ENCODE peak calls at places on chromosome 21, in five cellular contexts. Y, W, I, L and D are unnamed samples.

GRCh38 chr21:27759091-27759659 is 792.3 kb upstream of the ADAMTS5 start:
- DNase-seq in L (peak; percentile 72), Y (peak; percentile 38), I (no peak), W (peak; percentile 17), D (no peak)

GRCh38 chr21:17613242-17613676 is 558 bp upstream of the BTG3 start:
- DNase-seq in Y (peak; percentile 63), I (peak; percentile 37), W (no peak), L (no peak), D (peak; percentile 88)

GRCh38 chr21:16532841-16533240 is 803.1 kb downstream of the USP25 start:
- DNase-seq in W (no peak), L (no peak), Y (no peak), I (no peak), D (no peak)

GRCh38 chr21:27787046-27787445 is 820.2 kb upstream of the ADAMTS5 start:
- DNase-seq in Y (no peak), I (no peak), L (no peak), W (no peak), D (no peak)

GRCh38 chr21:28159396-28159795 is 833.3 kb downstream of the LTN1 start:
- DNase-seq in I (no peak), W (no peak), L (no peak), Y (no peak), D (no peak)

GRCh38 chr21:27246741-27247140 is 279.9 kb upstream of the ADAMTS5 start:
- DNase-seq in Y (no peak), W (no peak), L (no peak), I (no peak), D (no peak)

GRCh38 chr21:17848228-17848627 is 29.1 kb upstream of the C21orf91 start:
- DNase-seq in L (no peak), W (peak; percentile 15), Y (peak; percentile 15), I (peak; percentile 30), D (peak; percentile 64)

GRCh38 chr21:15604424-15604823 is 125.4 kb upstream of the USP25 start:
- DNase-seq in I (no peak), Y (no peak), L (no peak), W (no peak), D (no peak)

GRCh38 chr21:27371688-27372331 is 404.9 kb upstream of the ADAMTS5 start:
- DNase-seq in L (no peak), W (no peak), Y (no peak), I (no peak), D (no peak)

GRCh38 chr21:39660191-39660590 is 47.5 kb downstream of the B3GALT5 start:
- DNase-seq in W (peak; percentile 35), Y (no peak), L (peak; percentile 17), I (no peak), D (no peak)

GRCh38 chr21:46110499-46111192 is 12.7 kb downstream of the COL6A2 start:
- DNase-seq in W (peak; percentile 79), Y (peak; percentile 57), I (peak; percentile 25), L (peak; percentile 46), D (peak; percentile 95)

GRCh38 chr21:14243877-14244276 is 27.9 kb downstream of the RBM11 start:
- DNase-seq in W (no peak), I (no peak), Y (no peak), L (no peak), D (no peak)

GRCh38 chr21:38228115-38228514 is 28.7 kb upstream of the KCNJ15 start:
- DNase-seq in W (no peak), Y (no peak), I (no peak), L (peak; percentile 58), D (no peak)

GRCh38 chr21:28069446-28069845 is 923.2 kb downstream of the LTN1 start:
- DNase-seq in I (no peak), L (no peak), W (no peak), Y (no peak), D (no peak)

GRCh38 chr21:29193907-29194306 is 63.5 kb downstream of the MAP3K7CL start:
- DNase-seq in L (no peak), W (no peak), Y (no peak), I (no peak), D (no peak)

GRCh38 chr21:29697555-29698193 is 242.1 kb downstream of the GRIK1 start:
- DNase-seq in Y (no peak), W (no peak), L (no peak), I (no peak), D (no peak)

GRCh38 chr21:37873655-37874054 is 42.6 kb downstream of the KCNJ6 start:
- DNase-seq in W (no peak), I (no peak), L (peak; percentile 39), Y (no peak), D (no peak)

GRCh38 chr21:15631342-15631741 is 98.4 kb upstream of the USP25 start:
- DNase-seq in I (no peak), Y (no peak), L (no peak), W (no peak), D (no peak)

GRCh38 chr21:14981246-14981645 is 83.6 kb downstream of the NRIP1 start:
- DNase-seq in I (no peak), Y (no peak), W (no peak), L (no peak), D (no peak)

GRCh38 chr21:35257413-35257812 is 208.3 kb upstream of the RUNX1 start:
- DNase-seq in L (no peak), I (peak; percentile 68), Y (peak; percentile 26), W (peak; percentile 42), D (peak; percentile 68)

GRCh38 chr21:38985423-38986378 is 180.0 kb downstream of the ETS2 start:
- DNase-seq in W (peak; percentile 72), I (peak; percentile 67), Y (peak; percentile 81), L (no peak), D (peak; percentile 91)

GRCh38 chr21:33067457-33067856 is 2.5 kb upstream of the OLIG1 start:
- DNase-seq in Y (no peak), I (no peak), W (no peak), L (no peak), D (no peak)

GRCh38 chr21:15592271-15592860 is 137.4 kb upstream of the USP25 start:
- DNase-seq in I (no peak), L (no peak), W (no peak), Y (no peak), D (no peak)

GRCh38 chr21:42653492-42654061 is at the start of gene PDE9A:
- DNase-seq in Y (no peak), I (peak; percentile 31), L (peak; percentile 88), W (no peak), D (no peak)

GRCh38 chr21:37874904-37875780 is 41.1 kb downstream of the KCNJ6 start:
- DNase-seq in Y (no peak), I (no peak), W (no peak), L (no peak), D (no peak)

GRCh38 chr21:14740692-14741091 is 194.6 kb upstream of the SAMSN1 start:
- DNase-seq in L (no peak), Y (no peak), W (no peak), I (no peak), D (no peak)

DNA sequence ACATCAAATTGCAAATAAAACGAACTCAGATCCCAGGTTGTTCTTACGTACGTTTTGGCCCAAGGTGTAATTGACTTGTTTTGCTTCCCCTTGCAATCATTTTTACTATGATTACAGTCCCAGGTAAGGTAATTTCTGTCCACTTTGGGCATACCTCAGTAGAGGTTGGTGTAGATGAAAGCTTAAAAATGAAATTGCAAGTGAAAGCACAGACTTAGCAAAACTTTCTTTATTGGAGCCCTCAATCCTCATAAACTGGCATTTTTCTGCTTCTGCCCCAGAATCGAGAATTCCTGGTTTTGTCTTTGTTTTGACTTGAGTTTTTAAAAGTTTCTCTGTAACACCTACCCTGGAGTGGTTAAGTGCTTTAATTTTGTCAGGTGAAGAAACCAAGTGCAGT is 9.4 kb downstream of the MRPS6 start:
- DNase-seq in I (no peak), Y (no peak), W (no peak), L (no peak), D (no peak)
- H3K4me1 ChIP-seq in I (peaks cover 36% of the 10 kb centered on the region), Y (peaks cover 2% of the 10 kb centered on the region), W (peaks cover 53% of the 10 kb centered on the region), L (peaks cover 22% of the 10 kb centered on the region), D (peaks cover 59% of the 10 kb centered on the region)

GRCh38 chr21:36704958-36705678 is 6.2 kb downstream of the SIM2 start:
- DNase-seq in W (no peak), I (no peak), Y (no peak), L (peak; percentile 67), D (peak; percentile 41)

GRCh38 chr21:36706482-36706852 is 7.6 kb downstream of the SIM2 start:
- DNase-seq in I (no peak), Y (no peak), W (no peak), L (peak; percentile 41), D (no peak)

GRCh38 chr21:36706951-36707762 is 8.2 kb downstream of the SIM2 start:
- DNase-seq in L (peak; percentile 81), W (no peak), Y (no peak), I (no peak), D (no peak)

GRCh38 chr21:36704281-36704957 is 5.5 kb downstream of the SIM2 start:
- DNase-seq in Y (no peak), L (no peak), W (no peak), I (no peak), D (peak; percentile 56)

GRCh38 chr21:36705679-36706481 is 7.0 kb downstream of the SIM2 start:
- DNase-seq in Y (no peak), I (no peak), L (peak; percentile 84), W (no peak), D (no peak)
- TF ChIP-seq CTCF in Y (no peak), I (no peak), L (peak; percentile 75), W (no peak), D (no peak)

GRCh38 chr21:44999972-45000636 is 60.3 kb downstream of the SLX9 start:
- DNase-seq in I (peak; percentile 15), W (peak; percentile 9), L (no peak), Y (no peak), D (peak; percentile 59)
- H3K4me1 ChIP-seq in I (peaks cover 14% of the 10 kb centered on the region), W (peaks cover 29% of the 10 kb centered on the region), L (peaks cover 13% of the 10 kb centered on the region), Y (no peaks in the 10 kb centered on the region), D (peaks cover 50% of the 10 kb centered on the region)

GRCh38 chr21:41581592-41582228 is 73.8 kb upstream of the TMPRSS2 start:
- DNase-seq in L (no peak), W (no peak), Y (no peak), I (no peak), D (no peak)
- TF ChIP-seq CTCF in L (peak; percentile 38), W (no peak), Y (no peak), I (no peak), D (no peak)

DNA sequence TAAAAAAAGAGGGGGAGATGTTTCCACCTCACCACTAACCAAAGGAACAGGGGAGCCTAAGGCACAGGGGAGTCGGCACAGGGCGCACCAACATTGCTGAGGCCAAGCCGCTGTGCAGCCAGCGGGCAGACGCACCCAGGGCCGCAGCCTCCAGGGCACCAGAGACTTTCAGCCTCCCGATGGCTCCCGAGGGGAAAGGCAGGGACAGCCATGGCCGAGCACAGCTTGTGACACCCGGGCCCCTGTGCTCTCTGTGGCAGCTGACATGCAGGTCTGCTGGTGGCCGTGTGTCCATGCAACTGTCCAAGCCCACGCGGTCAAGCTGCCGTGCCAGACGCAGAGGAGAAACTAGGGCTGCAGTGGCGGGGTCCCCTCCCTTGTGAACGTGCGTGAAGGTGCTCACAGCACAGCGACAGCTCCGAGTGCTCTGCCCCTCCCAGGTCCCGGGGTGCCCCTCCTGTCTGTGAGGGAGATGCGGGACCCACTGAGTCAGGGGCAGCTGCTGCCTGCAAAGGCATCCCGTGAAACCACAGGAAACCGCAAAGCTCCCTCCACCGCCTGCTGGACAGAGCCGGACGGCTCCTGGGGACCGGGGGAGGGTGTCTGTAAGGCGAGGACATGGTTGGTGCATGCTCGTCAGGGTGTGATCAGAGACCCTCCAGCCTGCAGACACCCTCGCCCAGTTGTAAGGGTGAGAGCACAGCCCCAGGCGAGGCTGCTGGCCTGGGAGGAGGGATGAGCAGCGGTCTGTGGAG is 2.5 kb downstream of the KRTAP10-11 start:
- DNase-seq in L (no peak), I (no peak), Y (no peak), W (no peak), D (no peak)
- H3K4me1 ChIP-seq in L (no peaks in the 10 kb centered on the region), I (no peaks in the 10 kb centered on the region), Y (no peaks in the 10 kb centered on the region), W (no peaks in the 10 kb centered on the region), D (no peaks in the 10 kb centered on the region)